ENCODE peak calls at places on chromosomes 5 and 9, in four cellular contexts. N is mucosa of descending colon, Z is colonic mucosa, G is fibroblast of the aortic adventitia. W is an unnamed sample.

GRCh38 chr5:158492850-158493249 is 606.9 kb downstream of the EBF1 start:
- DNase-seq in N (no peak), Z (no peak), G (peak; percentile 21), W (peak; percentile 75)

GRCh38 chr5:32059779-32060178 is 114.3 kb downstream of the GOLPH3 start:
- DNase-seq in Z (no peak), N (no peak), G (no peak), W (no peak)

GRCh38 chr5:179243333-179243732 is 101.9 kb downstream of the ADAMTS2 start:
- DNase-seq in N (no peak), G (peak; percentile 72), Z (no peak), W (peak; percentile 88)

GRCh38 chr9:131773911-131774379 is 34.1 kb upstream of the RAPGEF1 start:
- DNase-seq in N (no peak), G (peak; percentile 79), Z (peak; percentile 46), W (peak; percentile 62)

GRCh38 chr5:156393980-156394379 is 67.0 kb downstream of the SGCD start:
- DNase-seq in G (peak; percentile 15), Z (no peak), N (no peak), W (peak; percentile 59)

GRCh38 chr5:91166040-91166807 is 216.9 kb downstream of the ARRDC3 start:
- DNase-seq in N (no peak), G (peak; percentile 65), Z (no peak), W (peak; percentile 41)

GRCh38 chr5:50853151-50853550 is 186.7 kb downstream of the PARP8 start:
- DNase-seq in N (peak; percentile 18), G (no peak), Z (no peak), W (no peak)

GRCh38 chr5:107469485-107469884 is 201.3 kb downstream of the EFNA5 start:
- DNase-seq in Z (no peak), N (no peak), G (peak; percentile 91), W (peak; percentile 87)

GRCh38 chr5:89756955-89757354 is 652.6 kb downstream of the CETN3 start:
- DNase-seq in N (no peak), G (peak; percentile 24), Z (no peak), W (peak; percentile 6)

DNA sequence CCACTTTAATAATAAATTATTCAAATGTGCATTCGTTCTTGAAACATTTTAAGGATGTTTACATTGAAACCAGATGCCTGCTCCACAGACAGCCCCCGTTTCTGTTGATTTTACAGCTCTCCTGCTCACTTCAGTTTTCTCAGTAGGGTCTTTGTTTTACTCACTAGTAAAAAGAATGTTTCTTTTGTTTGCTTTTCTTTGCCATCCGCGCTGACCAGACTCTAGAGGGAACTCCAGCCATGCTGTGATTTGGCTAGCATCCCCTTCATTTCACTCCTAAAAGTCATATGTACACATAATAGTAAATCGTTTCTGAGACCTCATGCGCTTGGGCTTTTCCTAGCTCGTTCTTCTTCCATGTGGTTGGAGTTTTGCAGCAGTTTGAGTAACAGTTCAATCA is 28.7 kb upstream of the PALM2AKAP2 start:
- DNase-seq in N (no peak), G (no peak), Z (no peak), W (no peak)
- TF ChIP-seq CTCF in N (no peak), G (no peak), Z (no peak), W (no peak)

GRCh38 chr5:8869932-8870331 is 675.9 kb downstream of the SEMA5A start:
- DNase-seq in N (no peak), G (no peak), Z (no peak), W (no peak)
- H3K4me3 ChIP-seq in N (no peak overlapping the region), G (no peak overlapping the region), Z (no peak overlapping the region), W (no peak overlapping the region)

GRCh38 chr5:151048526-151048925 is 28.1 kb downstream of the GPX3 start:
- DNase-seq in N (no peak), G (no peak), Z (no peak), W (peak; percentile 42)
- TF ChIP-seq CTCF in N (no peak), G (peak; percentile 46), Z (no peak), W (peak; percentile 49)

GRCh38 chr9:93059960-93060591 is 1.6 kb downstream of the SUSD3 start:
- DNase-seq in G (no peak), Z (no peak), N (no peak), W (no peak)

GRCh38 chr9:93057024-93057702 is 1.3 kb upstream of the SUSD3 start:
- DNase-seq in Z (no peak), N (no peak), G (no peak), W (no peak)

GRCh38 chr9:93059097-93059959 is 827 bp downstream of the SUSD3 start:
- DNase-seq in Z (no peak), N (no peak), G (no peak), W (no peak)

GRCh38 chr9:93058357-93059096 is at the start of gene SUSD3:
- DNase-seq in G (peak; percentile 9), N (peak; percentile 79), Z (peak; percentile 77), W (peak; percentile 36)

DNA sequence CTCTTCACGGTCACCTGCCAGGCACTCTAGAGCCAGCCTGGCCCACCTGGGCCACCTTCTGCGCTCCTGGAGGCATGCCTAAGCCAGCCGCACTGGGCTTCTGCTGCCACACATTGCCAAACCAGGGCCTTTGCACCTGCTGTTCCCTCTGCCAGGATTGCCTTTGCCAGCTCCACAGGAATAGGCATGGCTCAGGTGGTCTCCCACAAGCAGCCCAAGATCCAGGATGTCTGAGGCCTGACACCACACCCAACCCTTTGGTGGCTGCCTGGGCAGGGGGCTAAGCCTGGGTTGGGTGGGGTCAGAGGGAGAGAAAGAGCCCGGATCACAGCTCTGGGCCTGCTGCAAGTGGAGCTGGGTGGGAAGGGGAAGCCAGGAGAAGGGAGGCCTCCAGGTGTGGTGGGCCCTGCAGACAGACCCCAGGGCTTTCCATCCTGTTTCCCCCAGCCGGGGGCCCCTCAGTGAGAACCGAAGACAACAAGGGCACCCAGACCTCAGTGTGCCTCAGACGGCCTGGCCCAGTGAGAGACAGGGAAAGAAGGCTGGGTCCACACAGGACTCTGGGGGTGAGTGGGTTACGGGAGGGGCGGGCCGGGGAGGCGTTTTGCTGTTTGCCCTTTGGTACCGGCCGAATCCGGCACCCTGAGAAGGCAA is 671 bp upstream of the SUSD3 start:
- DNase-seq in G (no peak), N (no peak), Z (no peak), W (no peak)
- H3K4me3 ChIP-seq in G (no peak overlapping the region), N (no peak overlapping the region), Z (no peak overlapping the region), W (no peak overlapping the region)

GRCh38 chr9:90805006-90805993 is 3.7 kb downstream of the SYK start:
- DNase-seq in Z (no peak), G (no peak), N (no peak), W (no peak)

GRCh38 chr9:90801507-90802289 is at the start of gene SYK:
- DNase-seq in Z (peak; percentile 79), G (no peak), N (peak; percentile 90), W (no peak)

GRCh38 chr9:90801175-90801506 is 478 bp upstream of the SYK start:
- DNase-seq in Z (no peak), N (no peak), G (no peak), W (no peak)

GRCh38 chr9:90803860-90804593 is 2.4 kb downstream of the SYK start:
- DNase-seq in N (no peak), G (no peak), Z (no peak), W (no peak)

GRCh38 chr9:90802534-90802933 is 915 bp downstream of the SYK start:
- DNase-seq in N (no peak), G (no peak), Z (no peak), W (no peak)
- TF ChIP-seq CTCF in N (no peak), G (no peak), Z (no peak), W (no peak)

GRCh38 chr9:1140057-1140456 is 89.9 kb downstream of the DMRT2 start:
- DNase-seq in Z (no peak), G (no peak), N (no peak), W (no peak)
- H3K4me3 ChIP-seq in Z (no peak overlapping the region), G (no peak overlapping the region), N (no peak overlapping the region), W (no peak overlapping the region)

GRCh38 chr9:34451545-34451944 is 6.8 kb downstream of the FAM219A start:
- DNase-seq in G (no peak), Z (no peak), N (no peak), W (peak; percentile 35)

GRCh38 chr9:34457266-34458012 is 931 bp downstream of the FAM219A start:
- DNase-seq in Z (peak; percentile 62), G (peak; percentile 62), N (peak; percentile 64), W (peak; percentile 73)

GRCh38 chr9:34452568-34452967 is 5.8 kb downstream of the FAM219A start:
- DNase-seq in N (no peak), G (no peak), Z (no peak), W (no peak)

GRCh38 chr9:34456746-34457145 is 1.6 kb downstream of the FAM219A start:
- DNase-seq in N (no peak), G (no peak), Z (no peak), W (no peak)

GRCh38 chr9:34454571-34455065 is 3.8 kb downstream of the FAM219A start:
- DNase-seq in N (no peak), G (peak; percentile 50), Z (no peak), W (peak; percentile 95)
- TF ChIP-seq CTCF in N (no peak), G (no peak), Z (no peak), W (peak; percentile 27)

GRCh38 chr5:126525630-126526245 is 69.3 kb downstream of the ALDH7A1 start:
- DNase-seq in G (peak; percentile 61), Z (peak; percentile 89), N (peak; percentile 75), W (peak; percentile 53)
- H3K4me3 ChIP-seq in G (no peak overlapping the region), Z (no peak overlapping the region), N (no peak overlapping the region), W (no peak overlapping the region)

DNA sequence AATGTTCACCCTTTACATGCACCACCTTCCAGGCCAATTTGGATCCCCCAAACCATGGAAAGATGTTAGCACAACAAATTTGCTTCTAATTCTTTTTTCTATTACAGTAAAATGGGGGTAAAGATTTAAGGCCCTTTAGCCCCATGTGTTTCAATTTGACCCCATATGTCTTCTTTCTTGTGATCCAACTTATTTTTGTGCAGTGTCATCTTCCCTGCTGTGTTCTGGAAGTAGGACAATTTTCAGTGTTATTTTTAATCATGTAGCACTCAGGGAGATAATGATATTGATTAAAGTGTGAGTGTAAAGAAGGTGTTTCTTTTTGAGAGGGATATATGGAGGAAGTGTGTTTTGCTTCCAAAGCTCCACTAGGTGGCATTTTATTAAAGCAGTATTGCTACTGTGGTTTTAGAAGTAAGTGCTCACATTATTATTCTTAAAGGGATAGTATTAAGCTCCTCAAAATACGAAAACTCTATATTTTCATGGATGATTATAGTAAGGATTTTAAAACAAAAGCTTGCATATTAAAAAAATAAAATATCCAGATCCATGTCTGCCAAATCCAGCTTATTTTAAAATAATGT is 118.7 kb upstream of the ATP10B start:
- DNase-seq in N (no peak), G (no peak), Z (no peak), W (peak; percentile 49)
- TF ChIP-seq CTCF in N (no peak), G (no peak), Z (no peak), W (peak; percentile 47)